ENCODE peak calls at places on chromosomes 16 and 17, in four cellular contexts. One of them, this sample, is unnamed.

GRCh38 chr16:75108792-75109731 is 7.5 kb downstream of the LDHD start:
- DNase-seq in SK-N-SH: no peak
- DNase-seq in HepG2: no peak
- DNase-seq in WTC11: no peak
- DNase-seq in this sample: no peak

GRCh38 chr16:18803569-18804462 is 2.5 kb upstream of the ARL6IP1 start:
- DNase-seq in WTC11: no peak
- DNase-seq in SK-N-SH: no peak
- DNase-seq in HepG2: no peak
- DNase-seq in this sample: peak; percentile 39

GRCh38 chr17:78069695-78070094 is 58.9 kb downstream of the TMC6 start:
- DNase-seq in SK-N-SH: no peak
- DNase-seq in WTC11: no peak
- DNase-seq in HepG2: no peak
- DNase-seq in this sample: no peak

GRCh38 chr16:61555718-61556441 is 480.4 kb downstream of the CDH8 start:
- DNase-seq in WTC11: peak; percentile 10
- DNase-seq in SK-N-SH: no peak
- DNase-seq in HepG2: no peak
- DNase-seq in this sample: no peak

GRCh38 chr16:11576427-11577289 is 10.1 kb downstream of the LITAF start:
- DNase-seq in WTC11: no peak
- DNase-seq in SK-N-SH: peak; percentile 55
- DNase-seq in HepG2: peak; percentile 97
- DNase-seq in this sample: no peak

GRCh38 chr17:33284022-33284421 is 9.1 kb downstream of the ASIC2 start:
- DNase-seq in SK-N-SH: no peak
- DNase-seq in WTC11: no peak
- DNase-seq in HepG2: peak; percentile 37
- DNase-seq in this sample: no peak

GRCh38 chr17:14748036-14748715 is 447.3 kb downstream of the HS3ST3B1 start:
- DNase-seq in WTC11: no peak
- DNase-seq in HepG2: no peak
- DNase-seq in SK-N-SH: no peak
- DNase-seq in this sample: no peak

GRCh38 chr17:78974635-78975591 is 4.8 kb downstream of the LGALS3BP start:
- DNase-seq in SK-N-SH: no peak
- DNase-seq in HepG2: no peak
- DNase-seq in WTC11: no peak
- DNase-seq in this sample: peak; percentile 40

GRCh38 chr16:23676924-23677480 is 1.7 kb upstream of the PLK1 start:
- DNase-seq in HepG2: no peak
- DNase-seq in WTC11: no peak
- DNase-seq in SK-N-SH: no peak
- DNase-seq in this sample: no peak

GRCh38 chr16:84746875-84747274 is 47.1 kb downstream of the USP10 start:
- DNase-seq in SK-N-SH: no peak
- DNase-seq in WTC11: no peak
- DNase-seq in HepG2: no peak
- DNase-seq in this sample: no peak

GRCh38 chr17:35342207-35342744 is 31.1 kb downstream of the SLFN11 start:
- DNase-seq in WTC11: no peak
- DNase-seq in SK-N-SH: no peak
- DNase-seq in HepG2: no peak
- DNase-seq in this sample: no peak

GRCh38 chr17:48238933-48239602 is 131.5 kb downstream of the SNX11 start:
- DNase-seq in SK-N-SH: no peak
- DNase-seq in WTC11: no peak
- DNase-seq in HepG2: no peak
- DNase-seq in this sample: no peak

GRCh38 chr16:12097523-12098428 is 121.2 kb downstream of the SNX29 start:
- DNase-seq in WTC11: no peak
- DNase-seq in SK-N-SH: no peak
- DNase-seq in HepG2: peak; percentile 98
- DNase-seq in this sample: no peak

GRCh38 chr17:48905987-48906515 is 2.2 kb upstream of the UBE2Z start:
- DNase-seq in WTC11: no peak
- DNase-seq in HepG2: no peak
- DNase-seq in SK-N-SH: no peak
- DNase-seq in this sample: no peak

GRCh38 chr17:9434502-9435113 is 141.0 kb downstream of the STX8 start:
- DNase-seq in SK-N-SH: no peak
- DNase-seq in WTC11: no peak
- DNase-seq in HepG2: no peak
- DNase-seq in this sample: no peak

GRCh38 chr17:42120161-42121065 is 754 bp downstream of the KAT2A start:
- DNase-seq in HepG2: peak; percentile 43
- DNase-seq in WTC11: peak; percentile 55
- DNase-seq in SK-N-SH: peak; percentile 91
- DNase-seq in this sample: peak; percentile 84

GRCh38 chr17:20073056-20073979 is 64.2 kb downstream of the SPECC1 start:
- DNase-seq in SK-N-SH: no peak
- DNase-seq in WTC11: no peak
- DNase-seq in HepG2: no peak
- DNase-seq in this sample: peak; percentile 38

DNA sequence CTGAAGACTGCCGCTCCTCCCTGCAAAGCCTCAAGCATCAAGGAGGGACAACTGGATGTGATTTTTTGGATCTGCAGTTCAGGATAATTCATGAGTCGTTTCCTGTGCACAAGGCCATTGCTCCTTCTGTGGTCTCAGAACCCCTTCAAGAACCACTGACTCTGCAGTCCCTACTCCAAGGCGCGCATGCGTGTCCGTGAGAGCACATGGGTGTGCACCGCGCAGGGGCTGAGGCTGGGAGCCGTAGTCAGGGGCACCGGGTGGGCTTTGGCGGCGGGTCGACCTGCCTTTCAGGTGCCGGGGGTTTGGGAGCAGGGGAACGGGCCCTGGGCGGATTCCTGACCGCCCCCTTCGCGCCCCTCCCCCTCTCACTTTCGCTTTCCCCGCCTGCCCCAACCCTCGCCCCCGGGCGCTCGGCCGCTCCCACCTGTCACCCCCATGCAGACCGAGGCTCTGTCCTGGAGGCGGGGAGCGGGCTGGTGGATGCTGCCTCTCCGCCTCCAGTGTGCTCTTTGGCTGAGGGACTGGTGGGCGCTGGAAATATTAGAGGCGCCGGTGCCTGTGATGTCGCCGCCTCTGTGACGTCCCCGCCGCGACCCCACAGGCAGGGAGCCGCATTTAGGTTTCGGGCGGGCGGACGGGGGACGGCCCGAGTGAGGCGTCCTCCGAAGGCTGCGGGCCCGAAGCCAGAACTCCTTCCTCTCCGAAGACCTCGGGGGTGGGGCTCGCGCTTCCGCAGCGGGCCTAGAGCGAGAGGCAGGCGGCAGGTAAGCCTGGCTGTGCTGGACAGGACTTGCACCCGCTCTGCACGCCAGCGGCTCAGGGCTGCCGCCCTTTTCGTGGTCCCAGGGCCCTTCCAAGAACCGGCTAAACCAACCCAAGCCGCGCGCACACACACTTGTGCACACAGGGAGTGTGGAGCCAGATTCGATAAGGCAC is at the start of gene SPATA32:
- DNase-seq in HepG2: no peak
- DNase-seq in WTC11: peak; percentile 73
- DNase-seq in SK-N-SH: peak; percentile 71
- DNase-seq in this sample: no peak
- TF ChIP-seq FOXJ3 in HepG2: no peak
- TF ChIP-seq FOXJ3 in WTC11: no peak
- TF ChIP-seq FOXJ3 in SK-N-SH: no peak
- TF ChIP-seq FOXJ3 in this sample: no peak

GRCh38 chr17:64327201-64327930 is 63.3 kb downstream of the PECAM1 start:
- DNase-seq in WTC11: no peak
- DNase-seq in SK-N-SH: no peak
- DNase-seq in HepG2: no peak
- DNase-seq in this sample: no peak

GRCh38 chr17:64326420-64327054 is 63.5 kb upstream of the TEX2 start:
- DNase-seq in HepG2: peak; percentile 63
- DNase-seq in SK-N-SH: no peak
- DNase-seq in WTC11: no peak
- DNase-seq in this sample: no peak

GRCh38 chr17:64328036-64328874 is 62.4 kb downstream of the PECAM1 start:
- DNase-seq in HepG2: no peak
- DNase-seq in WTC11: no peak
- DNase-seq in SK-N-SH: no peak
- DNase-seq in this sample: no peak

GRCh38 chr17:64329571-64329970 is 61.1 kb downstream of the PECAM1 start:
- DNase-seq in HepG2: no peak
- DNase-seq in WTC11: no peak
- DNase-seq in SK-N-SH: no peak
- DNase-seq in this sample: no peak

GRCh38 chr17:64328875-64329405 is 61.7 kb downstream of the PECAM1 start:
- DNase-seq in SK-N-SH: no peak
- DNase-seq in HepG2: no peak
- DNase-seq in WTC11: no peak
- DNase-seq in this sample: no peak
- TF ChIP-seq FOXJ3 in SK-N-SH: no peak
- TF ChIP-seq FOXJ3 in HepG2: no peak
- TF ChIP-seq FOXJ3 in WTC11: no peak
- TF ChIP-seq FOXJ3 in this sample: no peak

DNA sequence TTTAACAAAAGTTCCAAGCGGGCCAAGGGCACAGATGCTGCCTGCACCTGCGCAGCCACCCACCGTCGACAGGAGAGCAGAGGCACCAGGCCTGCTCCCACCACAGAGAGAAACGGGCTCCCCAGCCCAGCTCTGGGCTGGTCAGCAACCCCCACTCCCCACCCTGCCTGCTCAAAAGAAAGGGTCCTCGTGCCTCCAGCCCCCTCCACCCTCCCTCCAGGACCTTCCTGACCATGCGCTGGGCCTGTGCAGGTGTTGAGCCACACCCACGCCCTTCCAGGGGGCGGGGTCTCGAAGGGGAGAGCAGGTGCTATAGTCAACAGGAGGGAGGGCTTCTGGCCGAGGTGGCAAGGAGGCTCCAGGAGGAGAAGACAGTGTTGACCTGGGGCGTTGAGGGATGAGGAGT is 25.3 kb downstream of the ZNF778 start:
- DNase-seq in SK-N-SH: no peak
- DNase-seq in WTC11: peak; percentile 50
- DNase-seq in HepG2: no peak
- DNase-seq in this sample: no peak
- TF ChIP-seq FOXJ3 in SK-N-SH: no peak
- TF ChIP-seq FOXJ3 in WTC11: no peak
- TF ChIP-seq FOXJ3 in HepG2: no peak
- TF ChIP-seq FOXJ3 in this sample: no peak

GRCh38 chr16:67388191-67388590 is 5.1 kb downstream of the TPPP3 start:
- DNase-seq in WTC11: no peak
- DNase-seq in SK-N-SH: no peak
- DNase-seq in HepG2: no peak
- DNase-seq in this sample: no peak

GRCh38 chr16:67388591-67388990 is 4.7 kb downstream of the TPPP3 start:
- DNase-seq in HepG2: no peak
- DNase-seq in WTC11: no peak
- DNase-seq in SK-N-SH: no peak
- DNase-seq in this sample: no peak

GRCh38 chr16:67391424-67392300 is 1.6 kb downstream of the TPPP3 start:
- DNase-seq in WTC11: no peak
- DNase-seq in SK-N-SH: peak; percentile 50
- DNase-seq in HepG2: no peak
- DNase-seq in this sample: no peak

GRCh38 chr16:67390816-67391423 is 2.4 kb downstream of the TPPP3 start:
- DNase-seq in SK-N-SH: no peak
- DNase-seq in WTC11: no peak
- DNase-seq in HepG2: no peak
- DNase-seq in this sample: no peak

DNA sequence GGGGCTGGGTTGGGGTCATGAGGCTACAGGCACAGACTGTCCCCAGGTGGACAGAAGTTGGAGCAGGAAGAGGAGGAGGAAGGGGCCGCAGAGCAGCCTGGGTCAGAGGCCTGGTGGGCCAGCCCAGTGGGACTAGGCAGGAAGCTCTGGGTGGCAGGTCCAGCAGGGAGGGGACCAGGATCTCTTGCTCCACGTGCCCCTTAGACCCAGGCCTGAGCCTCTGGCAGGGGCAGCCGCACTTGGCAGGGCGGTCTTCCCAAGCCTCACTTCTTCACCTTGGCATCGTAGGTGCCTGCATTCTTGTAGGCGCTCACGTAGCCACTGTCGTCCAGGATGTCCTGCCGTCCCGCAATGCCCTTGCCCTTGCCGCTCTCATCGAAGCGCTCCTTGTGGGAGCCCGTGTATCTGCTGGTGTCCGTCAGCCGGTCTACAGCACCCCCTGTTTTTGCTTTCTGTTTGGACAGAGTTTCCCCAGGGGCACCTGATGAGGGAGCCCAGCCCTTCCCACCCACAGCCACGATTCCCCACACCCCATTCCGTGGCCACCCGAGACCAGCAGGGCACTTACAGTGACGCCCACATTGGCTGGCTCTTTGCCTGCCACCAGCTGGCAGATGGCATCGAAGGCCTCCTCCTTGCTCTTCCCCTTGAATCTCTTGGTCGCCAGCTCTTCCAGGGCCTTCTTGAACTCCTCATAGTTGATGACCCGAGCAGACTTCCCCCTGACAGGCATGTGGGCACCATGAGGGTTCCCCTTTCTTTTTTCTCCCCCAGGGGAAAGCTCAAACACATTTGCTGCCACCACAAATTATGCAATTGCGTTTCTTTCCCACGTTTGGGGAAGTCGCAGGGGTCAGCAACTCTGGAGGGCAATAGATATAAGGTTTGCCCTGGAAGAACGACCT is 3.1 kb downstream of the TPPP3 start:
- DNase-seq in HepG2: no peak
- DNase-seq in WTC11: no peak
- DNase-seq in SK-N-SH: no peak
- DNase-seq in this sample: no peak
- TF ChIP-seq FOXJ3 in HepG2: no peak
- TF ChIP-seq FOXJ3 in WTC11: no peak
- TF ChIP-seq FOXJ3 in SK-N-SH: no peak
- TF ChIP-seq FOXJ3 in this sample: no peak

This sample was measured in K562.